ENCODE peak calls at places on chromosomes 2 and 18, in six cellular contexts. C is lower lobe of right lung, K is non-pigmented ciliary epithelial cell, S is globus pallidus, O is hepatic stellate cell, M is KG1. U is an unnamed sample.

GRCh38 chr2:213627054-213627710 is 342.9 kb downstream of the SPAG16 start:
- DNase-seq in M (no peak), K (no peak), C (no peak), O (no peak), S (no peak), U (no peak)

GRCh38 chr2:177646241-177646640 is 253.7 kb downstream of the AGPS start:
- DNase-seq in C (no peak), O (no peak), S (no peak), K (no peak), M (no peak), U (no peak)

GRCh38 chr2:71974846-71975245 is 172.8 kb downstream of the CYP26B1 start:
- DNase-seq in S (no peak), C (no peak), M (no peak), O (no peak), K (no peak), U (no peak)

GRCh38 chr2:163665051-163665450 is 70.8 kb downstream of the FIGN start:
- DNase-seq in K (no peak), S (no peak), O (no peak), M (no peak), C (no peak), U (no peak)

GRCh38 chr2:118021361-118021760 is 7.5 kb upstream of the CCDC93 start:
- DNase-seq in S (no peak), K (no peak), O (no peak), C (no peak), M (no peak), U (no peak)

GRCh38 chr2:226911932-226912331 is 76.1 kb downstream of the RHBDD1 start:
- DNase-seq in C (no peak), S (no peak), M (no peak), K (no peak), O (no peak), U (no peak)

GRCh38 chr2:152054593-152054992 is 44.3 kb downstream of the CACNB4 start:
- DNase-seq in M (no peak), O (peak), K (peak), S (no peak), C (no peak), U (no peak)

GRCh38 chr2:7552825-7553550 is 635.8 kb downstream of the RNF144A start:
- DNase-seq in S (no peak), C (no peak), K (no peak), O (no peak), M (no peak), U (no peak)

GRCh38 chr2:26561918-26562810 is 79.0 kb downstream of the CIB4 start:
- DNase-seq in K (no peak), M (no peak), C (peak), S (no peak), O (peak), U (peak)

GRCh38 chr2:33673937-33674336 is 74.8 kb upstream of the FAM98A start:
- DNase-seq in K (no peak), M (no peak), O (no peak), C (no peak), S (peak), U (no peak)

GRCh38 chr2:240815761-240816583 is 4.0 kb downstream of the KIF1A start:
- DNase-seq in K (no peak), S (no peak), C (no peak), O (no peak), M (no peak), U (no peak)

GRCh38 chr2:45093181-45093580 is 83.9 kb upstream of the SIX2 start:
- DNase-seq in O (no peak), C (no peak), K (no peak), M (no peak), S (no peak), U (no peak)

GRCh38 chr2:238505119-238505891 is 78.6 kb downstream of the ASB1 start:
- DNase-seq in O (no peak), S (no peak), C (no peak), K (no peak), M (no peak), U (no peak)

GRCh38 chr18:73458186-73458964 is 590.6 kb upstream of the NETO1 start:
- DNase-seq in M (no peak), K (no peak), S (no peak), C (no peak), O (no peak), U (no peak)

GRCh38 chr2:54084600-54084999 is 30.8 kb upstream of the ACYP2 start:
- DNase-seq in S (peak), O (no peak), M (no peak), C (no peak), K (no peak), U (no peak)

GRCh38 chr2:11499081-11499743 is 33.3 kb upstream of the E2F6 start:
- DNase-seq in K (no peak), S (peak), M (no peak), C (no peak), O (no peak), U (no peak)

GRCh38 chr2:166518634-166519390 is 24.8 kb upstream of the SCN7A start:
- DNase-seq in S (no peak), M (no peak), O (no peak), C (no peak), K (no peak), U (no peak)

GRCh38 chr2:131027566-131028528 is 65.4 kb downstream of the FAM168B start:
- DNase-seq in M (no peak), C (peak), S (no peak), K (no peak), O (no peak), U (peak)

GRCh38 chr2:15169326-15170038 is 391.7 kb downstream of the NBAS start:
- DNase-seq in O (peak), K (peak), C (no peak), S (no peak), M (no peak), U (no peak)

GRCh38 chr18:49026501-49027378 is 76.0 kb upstream of the SMAD7 start:
- DNase-seq in O (no peak), S (no peak), M (no peak), C (no peak), K (no peak), U (no peak)

GRCh38 chr2:165182029-165182428 is 21.8 kb downstream of the SCN3A start:
- DNase-seq in C (no peak), O (no peak), S (no peak), K (no peak), M (no peak), U (no peak)

GRCh38 chr2:198706683-198707082 is 751.1 kb downstream of the SATB2 start:
- DNase-seq in O (no peak), K (no peak), C (no peak), M (no peak), S (no peak), U (peak)

GRCh38 chr18:74351354-74351753 is 35.7 kb downstream of the C18orf63 start:
- DNase-seq in S (no peak), M (no peak), K (peak), C (no peak), O (peak), U (no peak)

GRCh38 chr2:239304533-239305221 is 96.1 kb downstream of the HDAC4 start:
- DNase-seq in C (no peak), S (no peak), M (no peak), O (no peak), K (no peak), U (no peak)

GRCh38 chr2:9686061-9686460 is 55.3 kb upstream of the YWHAQ start:
- DNase-seq in K (no peak), C (no peak), O (no peak), S (no peak), M (no peak), U (no peak)

GRCh38 chr2:176613358-176614032 is 344.3 kb downstream of the MTX2 start:
- DNase-seq in M (no peak), O (no peak), S (no peak), C (no peak), K (no peak), U (no peak)

GRCh38 chr2:109432421-109432820 is 181.3 kb downstream of the SEPTIN10 start:
- DNase-seq in O (no peak), S (no peak), K (no peak), C (peak), M (no peak), U (no peak)